ENCODE peak calls at places on chromosomes 5 and 9, in five cellular contexts. G, Q, R, Z and D are unnamed samples.

GRCh38 chr5:143600396-143601075 is 197.1 kb upstream of the NR3C1 start:
- DNase-seq in G (no peak), Q (peak), R (no peak), Z (no peak), D (no peak)

GRCh38 chr9:18275313-18275990 is 198.5 kb upstream of the ADAMTSL1 start:
- DNase-seq in Q (no peak), Z (no peak), G (no peak), R (no peak), D (no peak)

GRCh38 chr9:94881023-94881422 is 154.5 kb downstream of the AOPEP start:
- DNase-seq in Q (no peak), R (no peak), G (no peak), Z (no peak), D (no peak)

GRCh38 chr5:127934791-127935256 is 148.7 kb upstream of the SLC12A2 start:
- DNase-seq in G (no peak), Q (peak), Z (no peak), R (peak), D (peak)

GRCh38 chr5:127013407-127013806 is 17.0 kb downstream of the MARCHF3 start:
- DNase-seq in G (peak), Z (no peak), Q (no peak), R (no peak), D (no peak)

GRCh38 chr9:20320921-20321320 is 301.4 kb downstream of the MLLT3 start:
- DNase-seq in Q (no peak), R (no peak), G (no peak), Z (no peak), D (no peak)

GRCh38 chr5:96330532-96331140 is 102.4 kb downstream of the PCSK1 start:
- DNase-seq in Q (no peak), R (no peak), G (no peak), Z (no peak), D (no peak)

GRCh38 chr5:54804521-54804920 is 180.9 kb downstream of the ESM1 start:
- DNase-seq in Z (no peak), R (no peak), G (no peak), Q (no peak), D (no peak)

GRCh38 chr9:133738806-133739150 is 626 bp upstream of the SARDH start:
- DNase-seq in R (no peak), Q (no peak), Z (no peak), G (no peak), D (no peak)

GRCh38 chr5:120901199-120901598 is 437.1 kb downstream of the PRR16 start:
- DNase-seq in G (no peak), R (no peak), Q (no peak), Z (no peak), D (no peak)

GRCh38 chr5:155661859-155662258 is 648.3 kb downstream of the KIF4B start:
- DNase-seq in Q (no peak), G (no peak), R (no peak), Z (no peak), D (no peak)

GRCh38 chr9:21454149-21454548 is 13.9 kb downstream of the IFNA1 start:
- DNase-seq in Q (peak), Z (no peak), R (no peak), G (no peak), D (no peak)

GRCh38 chr5:102049517-102049916 is 246.6 kb downstream of the SLCO4C1 start:
- DNase-seq in Q (no peak), G (no peak), Z (no peak), R (no peak), D (no peak)

GRCh38 chr9:115369322-115369957 is 251.5 kb upstream of the TNC start:
- DNase-seq in G (no peak), R (no peak), Q (peak), Z (no peak), D (peak)

GRCh38 chr9:136339173-136339957 is 12.0 kb downstream of the GPSM1 start:
- DNase-seq in R (peak), G (peak), Q (no peak), Z (peak), D (peak)

GRCh38 chr5:146745937-146746577 is 132.5 kb downstream of the PPP2R2B start:
- DNase-seq in R (no peak), Z (no peak), Q (no peak), G (no peak), D (no peak)

GRCh38 chr5:118520771-118521415 is 467.5 kb downstream of the DTWD2 start:
- DNase-seq in Q (no peak), G (no peak), Z (no peak), R (no peak), D (no peak)

GRCh38 chr9:18333157-18333556 is 140.8 kb upstream of the ADAMTSL1 start:
- DNase-seq in Q (no peak), Z (no peak), R (no peak), G (peak), D (no peak)

GRCh38 chr9:85290019-85290418 is 451.7 kb downstream of the AGTPBP1 start:
- DNase-seq in Q (no peak), R (no peak), G (no peak), Z (no peak), D (no peak)

GRCh38 chr9:107566596-107566995 is 77.0 kb upstream of the KLF4 start:
- DNase-seq in Z (no peak), G (no peak), R (no peak), Q (peak), D (peak)

GRCh38 chr5:132086277-132086794 is 12.7 kb downstream of the CSF2 start:
- DNase-seq in Q (peak), Z (peak), R (peak), G (peak), D (peak)

GRCh38 chr5:78701795-78702406 is 53.3 kb upstream of the LHFPL2 start:
- DNase-seq in Z (no peak), R (no peak), G (no peak), Q (no peak), D (no peak)

GRCh38 chr5:73901455-73901854 is 275.5 kb downstream of the ARHGEF28 start:
- DNase-seq in Q (no peak), G (no peak), Z (no peak), R (no peak), D (no peak)

GRCh38 chr9:71036501-71036900 is 84.9 kb downstream of the TRPM3 start:
- DNase-seq in G (peak), R (peak), Z (no peak), Q (peak), D (peak)

GRCh38 chr5:68739752-68740151 is 354.1 kb upstream of the SLC30A5 start:
- DNase-seq in Z (no peak), R (no peak), G (no peak), Q (no peak), D (no peak)

GRCh38 chr5:139017624-139018023 is 142.5 kb upstream of the LRRTM2 start:
- DNase-seq in R (no peak), G (no peak), Z (peak), Q (no peak), D (no peak)

GRCh38 chr9:114289106-114289505 is 33.8 kb upstream of the ORM1 start:
- DNase-seq in G (no peak), R (no peak), Z (no peak), Q (no peak), D (no peak)

GRCh38 chr9:126347911-126348760 is 21.5 kb downstream of the MVB12B start:
- DNase-seq in Z (no peak), R (peak), G (no peak), Q (no peak), D (peak)

GRCh38 chr5:128341056-128341455 is 197.0 kb downstream of the FBN2 start:
- DNase-seq in Q (peak), R (no peak), G (no peak), Z (no peak), D (no peak)

GRCh38 chr5:17879276-17879675 is 245.0 kb downstream of the TAF11L14 start:
- DNase-seq in G (no peak), Q (no peak), Z (no peak), R (no peak), D (no peak)

GRCh38 chr5:148833925-148834324 is 7.5 kb downstream of the ADRB2 start:
- DNase-seq in Z (no peak), G (no peak), Q (no peak), R (no peak), D (no peak)

GRCh38 chr9:15308511-15308910 is 1.5 kb upstream of the TTC39B start:
- DNase-seq in G (no peak), Z (no peak), Q (peak), R (no peak), D (peak)

GRCh38 chr5:127826011-127826410 is 122.8 kb downstream of the CCDC192 start:
- DNase-seq in R (no peak), G (no peak), Z (no peak), Q (no peak), D (peak)

GRCh38 chr9:81632599-81632998 is 56.7 kb downstream of the TLE1 start:
- DNase-seq in Z (no peak), Q (no peak), G (no peak), R (no peak), D (no peak)